ENCODE peak calls at places on chromosomes 12 and 14, in nine cellular contexts. W, F, X, U, J, Q, S, O and V are unnamed samples.

GRCh38 chr12:106025129-106025528 is 113.6 kb downstream of the NUAK1 start:
- DNase-seq in W (peak), Q (no peak), X (no peak), S (no peak), O (no peak), U (no peak), F (no peak), J (no peak), V (no peak)

GRCh38 chr12:69657376-69658137 is 41.5 kb downstream of the BEST3 start:
- DNase-seq in X (no peak), Q (no peak), J (no peak), U (no peak), F (no peak), W (peak), O (no peak), S (peak), V (no peak)

GRCh38 chr12:106296179-106296877 is 6.2 kb upstream of the TCP11L2 start:
- DNase-seq in U (no peak), X (no peak), S (no peak), F (no peak), Q (no peak), O (no peak), J (no peak), W (peak), V (no peak)

GRCh38 chr12:130873825-130874224 is 2.0 kb downstream of the RAN start:
- DNase-seq in F (no peak), O (no peak), J (no peak), S (no peak), X (no peak), W (no peak), U (no peak), Q (no peak), V (no peak)

GRCh38 chr12:56188786-56189335 is 422 bp downstream of the SMARCC2 start:
- DNase-seq in W (no peak), Q (no peak), J (no peak), F (no peak), S (no peak), O (peak), X (peak), U (peak), V (peak)

GRCh38 chr14:72942934-72943333 is 16.7 kb downstream of the DCAF4 start:
- DNase-seq in W (no peak), O (no peak), S (no peak), X (no peak), Q (no peak), J (no peak), U (no peak), F (no peak), V (no peak)

GRCh38 chr14:98741523-98741922 is 530.5 kb downstream of the BCL11B start:
- DNase-seq in Q (no peak), J (no peak), S (no peak), W (no peak), O (no peak), U (no peak), X (no peak), F (no peak), V (no peak)

GRCh38 chr14:80958258-80958657 is 2.8 kb downstream of the TSHR start:
- DNase-seq in O (no peak), S (no peak), F (no peak), X (no peak), U (no peak), W (no peak), Q (no peak), J (no peak), V (no peak)

GRCh38 chr12:132482771-132483170 is 7.2 kb upstream of the FBRSL1 start:
- DNase-seq in S (no peak), J (no peak), F (no peak), Q (peak), X (no peak), W (no peak), U (no peak), O (no peak), V (no peak)

GRCh38 chr14:101442451-101442850 is 118.8 kb upstream of the DIO3 start:
- DNase-seq in X (no peak), W (no peak), O (no peak), Q (no peak), F (no peak), S (peak), U (no peak), J (no peak), V (no peak)

GRCh38 chr14:94548131-94548998 is 12.9 kb upstream of the SERPINA4 start:
- DNase-seq in U (no peak), W (peak), J (no peak), X (no peak), S (no peak), O (no peak), Q (no peak), F (no peak), V (no peak)

GRCh38 chr14:56857206-56857605 is 46.9 kb upstream of the OTX2 start:
- DNase-seq in F (no peak), J (no peak), U (no peak), Q (no peak), O (no peak), W (no peak), S (no peak), X (no peak), V (no peak)

GRCh38 chr14:46108228-46108627 is 543.4 kb downstream of the RPL10L start:
- DNase-seq in O (no peak), U (no peak), W (no peak), J (no peak), X (no peak), F (no peak), S (no peak), Q (no peak), V (no peak)

GRCh38 chr12:9674226-9674590 is 4.7 kb downstream of the CLEC2D start:
- DNase-seq in Q (no peak), J (no peak), F (peak), W (no peak), X (no peak), U (no peak), S (peak), O (no peak), V (no peak)

GRCh38 chr12:66942741-66943465 is 264.0 kb upstream of the GRIP1 start:
- DNase-seq in X (no peak), J (no peak), W (no peak), U (no peak), O (no peak), S (no peak), F (no peak), Q (no peak), V (no peak)

GRCh38 chr14:102182190-102182589 is 42.5 kb downstream of the WDR20 start:
- DNase-seq in X (no peak), O (no peak), J (no peak), W (no peak), U (no peak), Q (no peak), F (no peak), S (no peak), V (no peak)

GRCh38 chr12:1435044-1435443 is 159.3 kb downstream of the FBXL14 start:
- DNase-seq in Q (no peak), S (no peak), X (no peak), O (no peak), U (no peak), J (no peak), F (no peak), W (no peak), V (no peak)

GRCh38 chr14:100899841-100900771 is 3.4 kb downstream of the RTL1 start:
- DNase-seq in W (peak), X (peak), F (no peak), Q (no peak), O (no peak), U (no peak), J (peak), S (peak), V (peak)

GRCh38 chr12:130574402-130574801 is 141.7 kb downstream of the RIMBP2 start:
- DNase-seq in X (no peak), J (no peak), S (no peak), O (no peak), Q (no peak), F (no peak), U (no peak), W (no peak), V (no peak)

GRCh38 chr12:131194166-131194565 is 240.5 kb downstream of the ADGRD1 start:
- DNase-seq in X (no peak), J (no peak), W (no peak), U (no peak), F (no peak), Q (no peak), O (no peak), S (peak), V (peak)

GRCh38 chr14:92726135-92726932 is 22.1 kb downstream of the LGMN start:
- DNase-seq in J (peak), S (peak), Q (peak), W (no peak), F (peak), O (no peak), U (no peak), X (peak), V (peak)

GRCh38 chr14:21040370-21040925 is 1.7 kb upstream of the RNASE7 start:
- DNase-seq in S (no peak), W (no peak), Q (no peak), X (no peak), O (no peak), J (no peak), F (no peak), U (no peak), V (no peak)

GRCh38 chr12:530308-530707 is 70.6 kb downstream of the B4GALNT3 start:
- DNase-seq in U (no peak), X (no peak), J (no peak), S (no peak), W (no peak), F (no peak), Q (no peak), O (no peak), V (no peak)

GRCh38 chr14:105067969-105068301 is 2.7 kb upstream of the GPR132 start:
- DNase-seq in J (no peak), Q (no peak), S (no peak), O (no peak), W (no peak), U (no peak), F (no peak), X (no peak), V (no peak)

GRCh38 chr14:93927746-93928145 is 602 bp downstream of the FAM181A start:
- DNase-seq in U (no peak), S (no peak), O (no peak), J (no peak), W (no peak), X (no peak), Q (no peak), F (no peak), V (no peak)

GRCh38 chr12:6452245-6452731 is 446 bp downstream of the TAPBPL start:
- DNase-seq in U (no peak), W (no peak), J (no peak), O (no peak), F (peak), Q (peak), S (peak), X (peak), V (peak)
- TF ChIP-seq POLR2A in U (no peak), W (no peak), J (no peak), O (peak), F (no peak), Q (no peak), S (no peak), X (no peak), V (no peak)

GRCh38 chr14:61568572-61569011 is 126.7 kb upstream of the HIF1A start:
- DNase-seq in S (no peak), O (peak), F (peak), W (no peak), Q (peak), X (no peak), U (no peak), J (no peak), V (no peak)
- TF ChIP-seq POLR2A in S (no peak), O (no peak), F (no peak), W (no peak), Q (no peak), X (no peak), U (no peak), J (no peak), V (no peak)

DNA sequence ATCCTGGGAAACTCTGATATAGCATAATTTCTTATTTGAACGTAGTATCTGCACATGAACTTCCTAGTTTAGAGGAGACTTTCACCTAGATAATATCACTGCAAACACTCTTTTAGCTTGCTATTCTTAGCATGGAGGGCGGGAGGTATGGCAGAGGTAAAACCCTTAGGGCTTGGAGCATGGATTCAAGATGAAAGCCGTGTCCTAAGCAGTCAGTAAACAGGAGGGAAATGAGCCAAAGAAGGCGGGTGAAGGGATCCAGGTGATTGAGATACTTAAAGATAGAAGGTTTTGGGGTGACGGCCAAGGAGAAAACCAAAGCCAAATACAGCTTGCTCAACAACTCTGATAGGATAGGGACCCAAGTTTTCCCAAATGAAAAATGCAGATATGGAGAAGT is 107.1 kb upstream of the BCAT1 start:
- DNase-seq in J (no peak), S (no peak), U (no peak), X (no peak), F (no peak), O (no peak), W (no peak), Q (no peak), V (no peak)
- TF ChIP-seq POLR2A in J (no peak), S (no peak), U (no peak), X (no peak), F (no peak), O (no peak), W (no peak), Q (no peak), V (no peak)

GRCh38 chr12:57838594-57839302 is 7.8 kb downstream of the CTDSP2 start:
- DNase-seq in S (no peak), W (no peak), Q (no peak), O (no peak), X (no peak), J (no peak), F (no peak), U (no peak), V (no peak)
- TF ChIP-seq POLR2A in S (no peak), W (no peak), Q (no peak), O (no peak), X (no peak), J (no peak), F (no peak), U (no peak), V (no peak)

DNA sequence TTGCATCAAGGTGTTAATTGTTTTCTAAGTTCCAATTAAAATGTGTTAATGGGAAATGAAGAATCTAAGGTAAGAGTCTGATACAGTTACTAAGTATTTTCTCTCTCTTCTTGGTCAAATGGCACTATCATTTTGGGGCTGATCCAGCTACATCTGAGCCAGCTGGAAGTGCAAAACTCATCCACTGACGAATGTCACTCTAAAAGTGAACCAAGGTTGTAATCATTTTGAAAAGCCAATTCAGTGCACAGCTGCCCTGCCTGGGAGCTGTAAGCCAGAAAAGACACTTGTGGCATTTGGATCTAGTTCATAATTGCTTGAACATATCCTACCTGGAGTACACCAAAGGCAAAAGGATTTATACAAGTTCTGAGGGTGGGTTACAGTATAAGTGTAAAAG is 1011.3 kb downstream of the AACS start:
- DNase-seq in W (no peak), S (no peak), Q (no peak), X (no peak), U (no peak), J (no peak), O (no peak), F (no peak), V (no peak)
- TF ChIP-seq POLR2A in W (no peak), S (no peak), Q (no peak), X (no peak), U (no peak), J (no peak), O (no peak), F (no peak), V (no peak)

GRCh38 chr12:128797119-128798118 is 26.3 kb downstream of the SLC15A4 start:
- DNase-seq in W (no peak), O (no peak), Q (no peak), S (no peak), F (no peak), X (peak), U (no peak), J (no peak), V (peak)
- TF ChIP-seq POLR2A in W (no peak), O (no peak), Q (no peak), S (no peak), F (no peak), X (no peak), U (no peak), J (no peak), V (no peak)

GRCh38 chr12:57896437-57897201 is 44.7 kb upstream of the ATP23 start:
- DNase-seq in J (peak), W (no peak), Q (peak), S (no peak), O (no peak), F (peak), U (peak), X (peak), V (peak)
- TF ChIP-seq POLR2A in J (peak), W (no peak), Q (peak), S (no peak), O (no peak), F (peak), U (peak), X (peak), V (no peak)